ENCODE peak calls at places on chromosomes 4 and X, in ten cellular contexts. V, Z, T, J, B, E, X, C, W and I are unnamed samples.

GRCh38 chr4:84099591-84099990 is 399.5 kb downstream of the NKX6-1 start:
- DNase-seq in V (no peak), Z (no peak), T (no peak), J (no peak), B (no peak), E (no peak), X (no peak), C (no peak), W (no peak), I (no peak)

GRCh38 chr4:8278009-8278395 is 8.4 kb downstream of the HTRA3 start:
- DNase-seq in V (no peak), Z (no peak), T (no peak), J (peak), B (no peak), E (no peak), X (peak), C (no peak), W (no peak), I (no peak)

GRCh38 chrX:10756365-10756915 is 136.1 kb upstream of the MID1 start:
- DNase-seq in V (no peak), Z (no peak), T (peak), J (peak), B (peak), E (no peak), X (peak), C (no peak), W (no peak), I (no peak)

GRCh38 chrX:81202413-81202794 is 502 bp downstream of the SH3BGRL start:
- DNase-seq in V (no peak), Z (no peak), T (no peak), J (peak), B (no peak), E (no peak), X (peak), C (no peak), W (no peak), I (no peak)

GRCh38 chr4:137545461-137545861 is 13.2 kb upstream of the PCDH18 start:
- DNase-seq in V (no peak), Z (no peak), T (peak), J (no peak), B (peak), E (no peak), X (no peak), C (no peak), W (no peak), I (no peak)

GRCh38 chr4:86961605-86962295 is 26.9 kb downstream of the AFF1 start:
- DNase-seq in V (no peak), Z (no peak), T (peak), J (no peak), B (peak), E (no peak), X (no peak), C (peak), W (no peak), I (no peak)

GRCh38 chr4:107740950-107741701 is 21.1 kb upstream of the PAPSS1 start:
- DNase-seq in V (no peak), Z (no peak), T (peak), J (peak), B (peak), E (no peak), X (peak), C (no peak), W (no peak), I (no peak)

GRCh38 chr4:48997962-48998361 is 11.9 kb downstream of the CWH43 start:
- DNase-seq in V (no peak), Z (no peak), T (no peak), J (no peak), B (no peak), E (no peak), X (no peak), C (no peak), W (no peak), I (no peak)

GRCh38 chr4:109912706-109913621 is at the start of gene EGF:
- DNase-seq in V (no peak), Z (no peak), T (no peak), J (peak), B (peak), E (no peak), X (no peak), C (no peak), W (no peak), I (no peak)

GRCh38 chr4:36187723-36188333 is 56.5 kb downstream of the ARAP2 start:
- DNase-seq in V (no peak), Z (no peak), T (no peak), J (peak), B (peak), E (no peak), X (no peak), C (no peak), W (no peak), I (peak)

GRCh38 chrX:148872881-148873280 is 372.5 kb downstream of the AFF2 start:
- DNase-seq in V (no peak), Z (no peak), T (no peak), J (no peak), B (no peak), E (no peak), X (no peak), C (no peak), W (no peak), I (no peak)

GRCh38 chr4:53702334-53703266 is 111.3 kb upstream of the LNX1 start:
- DNase-seq in V (no peak), Z (no peak), T (peak), J (peak), B (peak), E (peak), X (peak), C (peak), W (peak), I (peak)

GRCh38 chrX:154411981-154412340 is 622 bp downstream of the TAFAZZIN start:
- DNase-seq in V (no peak), Z (peak), T (no peak), J (peak), B (peak), E (peak), X (peak), C (peak), W (peak), I (no peak)

GRCh38 chr4:16048639-16049448 is 35.0 kb downstream of the PROM1 start:
- DNase-seq in V (no peak), Z (no peak), T (no peak), J (no peak), B (no peak), E (no peak), X (no peak), C (no peak), W (no peak), I (no peak)

GRCh38 chrX:137432609-137433008 is 133.3 kb upstream of the ZIC3 start:
- DNase-seq in V (no peak), Z (no peak), T (no peak), J (no peak), B (peak), E (no peak), X (no peak), C (peak), W (peak), I (peak)

GRCh38 chr4:183875251-183875825 is 29.8 kb upstream of the STOX2 start:
- DNase-seq in V (no peak), Z (no peak), T (no peak), J (no peak), B (no peak), E (no peak), X (no peak), C (no peak), W (no peak), I (no peak)

GRCh38 chrX:74119016-74119910 is 184.7 kb upstream of the ZCCHC13 start:
- DNase-seq in V (no peak), Z (no peak), T (no peak), J (peak), B (peak), E (no peak), X (peak), C (no peak), W (no peak), I (no peak)

GRCh38 chrX:73563740-73564073 is 710 bp downstream of the CHIC1 start:
- DNase-seq in V (no peak), Z (no peak), T (no peak), J (peak), B (no peak), E (no peak), X (peak), C (peak), W (no peak), I (no peak)

GRCh38 chrX:150704030-150704613 is 10.9 kb downstream of the MTMR1 start:
- DNase-seq in V (no peak), Z (no peak), T (no peak), J (peak), B (no peak), E (no peak), X (peak), C (no peak), W (no peak), I (no peak)

GRCh38 chr4:107780665-107781064 is 44.1 kb upstream of the SGMS2 start:
- DNase-seq in V (no peak), Z (no peak), T (no peak), J (peak), B (no peak), E (no peak), X (no peak), C (no peak), W (no peak), I (no peak)

GRCh38 chr4:125572601-125573000 is 257.8 kb downstream of the FAT4 start:
- DNase-seq in V (no peak), Z (no peak), T (no peak), J (no peak), B (no peak), E (no peak), X (no peak), C (no peak), W (no peak), I (no peak)